ENCODE peak calls at places on chromosomes 11 and 22, in four cellular contexts. F, K, B and X are unnamed samples. For H3K4me1, the result is how much of the 10 kb centered on the place peaks cover.

GRCh38 chr11:119306373-119306890 is 10.5 kb downstream of the MCAM start:
- DNase-seq in F (no peak), K (no peak), B (no peak), X (peak)

GRCh38 chr11:119100246-119100959 is 1.2 kb downstream of the DPAGT1 start:
- DNase-seq in F (no peak), K (no peak), B (no peak), X (no peak)

GRCh38 chr22:22099833-22100812 is 117.5 kb upstream of the TOP3B start:
- DNase-seq in F (peak), K (no peak), B (no peak), X (no peak)

GRCh38 chr11:103546236-103546635 is 437.0 kb downstream of the DYNC2H1 start:
- DNase-seq in F (no peak), K (no peak), B (no peak), X (no peak)

GRCh38 chr11:113629562-113629961 is 76.5 kb downstream of the TMPRSS5 start:
- DNase-seq in F (no peak), K (no peak), B (no peak), X (no peak)

GRCh38 chr22:19615867-19616581 is 91.8 kb upstream of the CLDN5 start:
- DNase-seq in F (no peak), K (no peak), B (no peak), X (no peak)

GRCh38 chr22:40898850-40899357 is 37.0 kb upstream of the DNAJB7 start:
- DNase-seq in F (peak), K (no peak), B (no peak), X (peak)

GRCh38 chr22:25766418-25766817 is 24.4 kb downstream of the MYO18B start:
- DNase-seq in F (no peak), K (no peak), B (no peak), X (no peak)

GRCh38 chr11:128835741-128836410 is 31.2 kb downstream of the KCNJ1 start:
- DNase-seq in F (no peak), K (peak), B (no peak), X (no peak)

GRCh38 chr22:30305519-30305905 is 16.2 kb upstream of the CASTOR1 start:
- DNase-seq in F (peak), K (peak), B (no peak), X (peak)

GRCh38 chr11:114140826-114141225 is 81.3 kb downstream of the ZBTB16 start:
- DNase-seq in F (no peak), K (no peak), B (no peak), X (no peak)

GRCh38 chr11:8459711-8460399 is 134.2 kb downstream of the STK33 start:
- DNase-seq in F (no peak), K (no peak), B (no peak), X (no peak)

GRCh38 chr11:816433-816779 is 2.3 kb upstream of the PNPLA2 start:
- DNase-seq in F (no peak), K (no peak), B (no peak), X (no peak)

GRCh38 chr11:128318856-128319474 is 268.4 kb downstream of the ETS1 start:
- DNase-seq in F (no peak), K (no peak), B (no peak), X (peak)

GRCh38 chr11:2194877-2195755 is 23.5 kb upstream of the TH start:
- DNase-seq in F (peak), K (peak), B (no peak), X (peak)

GRCh38 chr11:130122141-130122575 is 37.4 kb upstream of the ST14 start:
- DNase-seq in F (no peak), K (no peak), B (no peak), X (peak)

GRCh38 chr22:32850591-32851517 is 49.3 kb downstream of the TIMP3 start:
- DNase-seq in F (no peak), K (peak), B (peak), X (no peak)

GRCh38 chr11:68880851-68881250 is 22.8 kb downstream of the MRPL21 start:
- DNase-seq in F (no peak), K (no peak), B (no peak), X (no peak)

GRCh38 chr11:72807789-72808188 is 6.4 kb upstream of the ATG16L2 start:
- DNase-seq in F (no peak), K (no peak), B (no peak), X (no peak)

GRCh38 chr11:87254582-87254981 is 216.8 kb downstream of the TMEM135 start:
- DNase-seq in F (no peak), K (no peak), B (no peak), X (no peak)

GRCh38 chr11:97894978-97895377 is 1125.8 kb upstream of the CNTN5 start:
- DNase-seq in F (no peak), K (no peak), B (no peak), X (no peak)

GRCh38 chr11:17531818-17532131 is 12.4 kb downstream of the USH1C start:
- DNase-seq in F (no peak), K (no peak), B (no peak), X (no peak)

GRCh38 chr11:77819921-77820564 is 479 bp downstream of the RSF1 start:
- DNase-seq in F (peak), K (peak), B (peak), X (peak)

GRCh38 chr11:83069441-83070043 is 2.2 kb downstream of the RAB30 start:
- DNase-seq in F (no peak), K (no peak), B (no peak), X (no peak)

GRCh38 chr11:112310414-112310813 is 49.8 kb upstream of the PLET1 start:
- DNase-seq in F (no peak), K (no peak), B (no peak), X (no peak)

GRCh38 chr11:112307617-112308016 is 47.0 kb upstream of the PLET1 start:
- DNase-seq in F (no peak), K (no peak), B (no peak), X (no peak)

GRCh38 chr11:112308651-112309050 is 48.0 kb upstream of the PLET1 start:
- DNase-seq in F (no peak), K (no peak), B (no peak), X (no peak)

GRCh38 chr11:112315057-112315720 is 54.5 kb upstream of the PLET1 start:
- DNase-seq in F (no peak), K (no peak), B (no peak), X (no peak)

DNA sequence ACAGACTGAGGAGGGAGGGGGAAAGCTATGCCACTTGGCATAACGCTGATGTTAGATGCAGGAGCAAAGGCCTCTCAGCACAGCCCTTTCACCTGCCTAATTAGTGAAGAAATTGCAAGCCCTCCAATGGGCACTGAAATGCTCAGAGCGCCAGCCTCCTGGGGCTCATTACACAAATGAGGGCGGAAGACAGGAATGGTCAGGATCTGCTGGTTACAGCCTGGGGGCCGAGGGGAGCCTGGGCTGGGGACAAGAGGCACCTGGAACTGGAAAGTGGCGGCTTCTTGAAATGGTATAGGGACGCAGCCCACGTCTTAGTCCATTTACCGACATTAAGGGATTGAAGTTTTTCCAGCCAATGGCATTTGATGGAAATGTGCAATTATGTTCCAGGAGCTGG is 50.2 kb upstream of the PLET1 start:
- DNase-seq in F (no peak), K (no peak), B (no peak), X (no peak)
- H3K27ac ChIP-seq in F (no peak), K (no peak), B (no peak), X (no peak)

DNA sequence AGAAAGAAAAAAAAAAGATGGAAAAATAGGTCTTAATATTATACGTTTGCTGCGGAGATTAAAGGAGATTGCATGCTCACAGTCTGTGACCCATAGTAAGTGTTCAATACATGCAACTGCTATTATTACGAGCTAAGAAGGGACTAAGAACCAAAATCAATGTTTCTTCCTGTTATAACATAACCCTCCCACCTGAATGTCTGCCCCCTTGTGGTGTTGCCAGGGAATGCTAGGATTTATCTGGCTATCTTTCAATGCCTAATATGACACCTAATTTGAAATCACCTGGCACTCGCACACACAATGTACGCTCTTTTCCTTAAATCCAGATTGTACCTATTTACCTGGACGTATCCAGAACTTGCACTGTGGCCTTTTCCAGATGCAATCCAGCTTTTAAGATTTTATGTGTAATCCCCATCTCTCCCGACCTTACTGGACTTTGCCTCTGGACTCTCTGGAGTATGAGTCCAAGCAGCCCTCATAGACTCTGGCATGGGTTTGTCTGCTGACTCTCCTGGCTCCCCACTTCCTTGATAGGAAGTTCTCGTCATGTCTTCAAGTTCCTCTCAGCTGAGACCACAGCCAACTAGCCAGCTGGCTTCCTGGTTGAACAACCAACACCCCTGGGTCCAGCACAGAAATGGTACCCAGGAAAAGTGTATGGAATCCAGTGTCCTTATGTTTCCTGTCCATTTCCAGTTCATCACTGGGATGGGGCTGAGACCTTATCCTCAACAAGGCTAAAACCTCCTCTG is 151.5 kb downstream of the CCDC34 start:
- DNase-seq in F (no peak), K (no peak), B (no peak), X (no peak)
- H3K4me1 ChIP-seq in F (under half), K (under half), B (under half), X (under half)

GRCh38 chr11:33618363-33618735 is 82.3 kb downstream of the C11orf91 start:
- DNase-seq in F (no peak), K (no peak), B (no peak), X (no peak)

GRCh38 chr11:33618956-33619355 is 81.7 kb downstream of the C11orf91 start:
- DNase-seq in F (no peak), K (no peak), B (no peak), X (no peak)

GRCh38 chr11:33615751-33616150 is 84.9 kb downstream of the C11orf91 start:
- DNase-seq in F (no peak), K (no peak), B (no peak), X (no peak)

GRCh38 chr11:33617672-33618362 is 82.8 kb downstream of the C11orf91 start:
- DNase-seq in F (no peak), K (no peak), B (no peak), X (no peak)

GRCh38 chr11:33616552-33616951 is 84.1 kb downstream of the C11orf91 start:
- DNase-seq in F (no peak), K (no peak), B (no peak), X (no peak)
- H3K4me3 ChIP-seq in F (no peak), K (no peak), B (no peak), X (no peak)

DNA sequence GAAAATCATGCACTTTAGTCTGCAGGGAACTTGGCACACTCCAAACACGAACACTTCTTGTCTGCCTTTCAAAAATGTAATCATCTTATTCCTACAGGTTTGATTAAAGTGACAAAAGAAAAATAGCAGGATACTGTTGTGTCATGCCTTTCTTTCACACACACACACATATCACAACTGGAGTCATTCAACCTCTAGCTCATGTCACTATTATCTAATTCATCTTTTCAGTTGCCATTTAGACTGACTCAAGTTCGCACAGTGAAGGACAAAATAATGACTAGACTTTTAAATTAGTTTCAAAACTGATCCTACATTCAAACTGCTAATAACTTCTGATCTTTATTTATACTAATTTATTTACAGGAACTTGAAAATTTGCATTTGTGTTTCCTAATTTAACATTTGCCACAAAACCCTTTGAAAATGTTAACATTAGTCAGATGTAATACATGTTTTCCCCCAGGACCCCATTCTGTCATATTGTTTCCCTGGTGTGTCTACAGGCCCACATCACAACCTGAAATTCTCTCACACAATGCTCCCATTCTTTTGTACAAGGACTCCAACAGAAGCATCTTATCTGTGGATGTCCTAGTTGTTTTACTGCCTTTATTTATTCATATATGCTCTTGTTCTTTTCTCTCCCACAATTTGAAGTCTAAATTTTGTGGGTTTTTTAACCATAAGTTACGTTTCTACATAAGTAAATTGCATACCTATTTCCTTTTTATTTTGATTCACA is 171.1 kb downstream of the GRIA4 start:
- DNase-seq in F (no peak), K (no peak), B (no peak), X (no peak)
- H3K27ac ChIP-seq in F (no peak), K (no peak), B (no peak), X (no peak)

DNA sequence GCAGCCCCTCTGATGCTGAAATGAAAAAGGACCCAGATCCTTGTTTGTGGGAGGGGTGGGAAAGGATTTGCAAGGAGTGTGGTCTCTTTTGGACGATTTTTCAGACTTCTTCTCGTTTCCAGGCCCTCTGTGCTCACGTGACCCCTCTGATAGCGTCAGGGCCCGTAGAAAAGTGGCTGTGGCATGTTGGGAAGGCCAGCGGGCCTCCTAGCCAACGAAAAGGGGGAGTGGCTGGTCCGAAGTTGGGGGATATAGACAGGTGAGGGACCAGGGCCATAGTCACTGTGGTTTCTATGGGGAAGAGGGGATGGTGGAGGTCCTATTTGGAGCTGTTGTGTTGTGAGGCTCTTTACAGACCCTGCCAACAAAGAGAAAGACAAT is 6.6 kb downstream of the PARVB start:
- DNase-seq in F (no peak), K (no peak), B (no peak), X (no peak)
- H3K4me1 ChIP-seq in F (under half), K (under half), B (under half), X (under half)

GRCh38 chr11:28447226-28447625 is 339.0 kb downstream of the METTL15 start:
- DNase-seq in F (no peak), K (no peak), B (no peak), X (no peak)

GRCh38 chr11:28448186-28448585 is 340.0 kb downstream of the METTL15 start:
- DNase-seq in F (no peak), K (no peak), B (no peak), X (no peak)
- H3K4me3 ChIP-seq in F (no peak), K (no peak), B (no peak), X (no peak)

GRCh38 chr11:80914311-80914710 is 1473.5 kb upstream of the TENM4 start:
- DNase-seq in F (no peak), K (no peak), B (no peak), X (no peak)
- H3K27ac ChIP-seq in F (no peak), K (no peak), B (no peak), X (no peak)

DNA sequence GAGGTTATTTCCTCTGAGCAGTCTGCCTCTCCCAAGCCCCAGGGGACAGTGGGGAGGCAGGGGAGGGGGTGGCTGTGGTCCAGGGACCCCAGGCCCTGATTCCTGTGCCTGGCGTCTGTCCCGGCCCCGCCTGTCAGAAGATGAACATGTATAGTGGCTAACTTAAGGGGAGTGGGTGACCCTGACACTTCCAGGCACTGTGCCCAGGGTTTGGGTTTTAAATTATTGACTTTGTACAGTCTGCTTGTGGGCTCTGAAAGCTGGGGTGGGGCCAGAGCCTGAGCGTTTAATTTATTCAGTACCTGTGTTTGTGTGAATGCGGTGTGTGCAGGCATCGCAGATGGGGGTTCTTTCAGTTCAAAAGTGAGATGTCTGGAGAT is 3.1 kb downstream of the PIM3 start:
- DNase-seq in F (peak), K (no peak), B (peak), X (no peak)
- H3K4me1 ChIP-seq in F (under half), K (half or more), B (under half), X (under half)